ENCODE peak calls at places on chromosomes 4 and X, in seven cellular contexts. A is fibroblast of pulmonary artery; V is stimulated activated CD4-positive, alpha-beta T cell treated with anti-CD3 and anti-CD28 coated beads, Interleukin-2, amount 100 ng/mL, for 48 hours; X is cardiac muscle cell; P is NCI-H146; D is NCI-H2171 treated with DMSO at 0.1 percent for 48 hours; M is astrocyte. R is an unnamed sample.

GRCh38 chr4:26022346-26022891 is 108.4 kb downstream of the SMIM20 start:
- DNase-seq in A (peak), V (no peak), X (no peak), P (peak), D (no peak), M (peak), R (peak)

GRCh38 chr4:77193511-77194236 is 36.7 kb downstream of the CCNG2 start:
- DNase-seq in A (no peak), V (peak), X (no peak), P (no peak), D (no peak), M (no peak), R (no peak)

GRCh38 chr4:156255608-156256007 is 301.9 kb upstream of the CTSO start:
- DNase-seq in A (no peak), V (no peak), X (no peak), P (no peak), D (peak), M (peak), R (no peak)

GRCh38 chrX:111928457-111928856 is 52.5 kb downstream of the TRPC5OS start:
- DNase-seq in A (no peak), V (no peak), X (peak), P (no peak), D (no peak), M (no peak), R (no peak)

GRCh38 chrX:97401154-97401553 is 517.4 kb downstream of the RPA4 start:
- DNase-seq in A (no peak), V (no peak), X (no peak), P (no peak), D (no peak), M (no peak), R (no peak)

GRCh38 chrX:54794004-54794403 is 4.1 kb downstream of the ITIH6 start:
- DNase-seq in A (no peak), V (no peak), X (no peak), P (no peak), D (no peak), M (no peak), R (no peak)

GRCh38 chr4:32196950-32197688 is 1477.0 kb downstream of the PCDH7 start:
- DNase-seq in A (no peak), V (no peak), X (no peak), P (no peak), D (no peak), M (no peak), R (no peak)

GRCh38 chrX:129984196-129984962 is 1.9 kb downstream of the BCORL1 start:
- DNase-seq in A (no peak), V (no peak), X (no peak), P (peak), D (no peak), M (no peak), R (no peak)

GRCh38 chrX:130778773-130779172 is 124.2 kb downstream of the ENOX2 start:
- DNase-seq in A (no peak), V (no peak), X (no peak), P (no peak), D (no peak), M (no peak), R (peak)

GRCh38 chrX:15988661-15989603 is 134.3 kb upstream of the AP1S2 start:
- DNase-seq in A (peak), V (no peak), X (no peak), P (no peak), D (peak), M (peak), R (peak)

GRCh38 chrX:43809463-43809862 is 72.8 kb downstream of the MAOB start:
- DNase-seq in A (peak), V (no peak), X (no peak), P (no peak), D (no peak), M (peak), R (peak)

GRCh38 chrX:14702145-14702544 is 170.7 kb downstream of the FANCB start:
- DNase-seq in A (no peak), V (no peak), X (no peak), P (no peak), D (no peak), M (no peak), R (no peak)

GRCh38 chr4:168978001-168978700 is 31.9 kb downstream of the CBR4 start:
- DNase-seq in A (peak), V (no peak), X (no peak), P (no peak), D (no peak), M (peak), R (peak)

GRCh38 chr4:39044947-39045734 is 12.9 kb upstream of the TMEM156 start:
- DNase-seq in A (peak), V (peak), X (peak), P (no peak), D (no peak), M (no peak), R (peak)

R was measured in iris pigment epithelial cell.